ENCODE peak calls at places on chromosomes 1 and 21, in nine cellular contexts. Q is psoas muscle; N is ascending aorta; X is mesenchymal stem cell; S is neural progenitor cell; P is SJSA1; F is GM23338; V is HCT116; L is CD8-positive, alpha-beta memory T cell. T is an unnamed sample. For H3K4me1, the result is how much of the 10 kb centered on the place peaks cover.

GRCh38 chr1:119298687-119299086 is 69.9 kb upstream of the HAO2 start:
- DNase-seq in V (no peak), P (no peak), L (peak), S (no peak), Q (no peak), X (no peak), N (no peak), F (no peak), T (no peak)

GRCh38 chr1:205272541-205272940 is 44.8 kb downstream of the TMCC2 start:
- DNase-seq in S (peak), F (no peak), X (no peak), N (no peak), P (no peak), V (no peak), L (no peak), Q (no peak), T (no peak)

GRCh38 chr21:36203603-36203889 is 46.9 kb downstream of the DOP1B start:
- DNase-seq in Q (no peak), L (no peak), N (no peak), P (peak), V (peak), X (peak), F (no peak), S (no peak), T (peak)

GRCh38 chr21:44820851-44821250 is 3.0 kb upstream of the SUMO3 start:
- DNase-seq in L (no peak), V (no peak), P (no peak), X (no peak), Q (no peak), N (no peak), F (no peak), S (no peak), T (no peak)

GRCh38 chr1:51422367-51423097 is 92.2 kb upstream of the TTC39A start:
- DNase-seq in L (no peak), F (peak), S (no peak), Q (no peak), V (no peak), P (no peak), N (no peak), X (no peak), T (no peak)

GRCh38 chr1:115987623-115988022 is 11.3 kb downstream of the SLC22A15 start:
- DNase-seq in V (no peak), L (no peak), P (no peak), S (no peak), X (no peak), N (no peak), Q (no peak), F (no peak), T (no peak)

GRCh38 chr1:179121159-179121938 is 39.5 kb downstream of the TOR3A start:
- DNase-seq in X (peak), V (peak), P (peak), L (peak), S (peak), N (no peak), Q (no peak), F (peak), T (peak)

GRCh38 chr1:206002160-206002559 is 1.0 kb downstream of the RAB7B start:
- DNase-seq in Q (no peak), X (no peak), V (no peak), N (no peak), S (no peak), P (no peak), F (no peak), L (no peak), T (no peak)

GRCh38 chr21:25960423-25960822 is 210.1 kb downstream of the APP start:
- DNase-seq in X (peak), N (no peak), P (no peak), V (no peak), Q (no peak), L (no peak), F (peak), S (peak), T (no peak)

GRCh38 chr21:28375708-28376385 is 616.8 kb downstream of the LTN1 start:
- DNase-seq in N (no peak), F (no peak), P (no peak), L (no peak), V (no peak), Q (no peak), S (no peak), X (peak), T (peak)

GRCh38 chr1:108560430-108561144 is 687 bp downstream of the EEIG2 start:
- DNase-seq in P (peak), V (peak), N (peak), F (peak), L (peak), X (peak), S (peak), Q (peak), T (peak)

GRCh38 chr1:223887724-223888428 is 42.1 kb upstream of the TP53BP2 start:
- DNase-seq in P (peak), V (peak), S (no peak), F (no peak), L (no peak), X (peak), Q (peak), N (peak), T (peak)

GRCh38 chr1:246281639-246282038 is 225.4 kb downstream of the SMYD3 start:
- DNase-seq in N (no peak), P (no peak), F (no peak), X (no peak), V (no peak), L (no peak), Q (no peak), S (no peak), T (no peak)

GRCh38 chr1:210252621-210253041 is 20.0 kb downstream of the SERTAD4 start:
- DNase-seq in X (peak), N (no peak), Q (no peak), F (peak), P (no peak), V (no peak), L (no peak), S (peak), T (peak)

GRCh38 chr1:155241851-155242264 is 13.4 kb downstream of the ENTREP3 start:
- DNase-seq in L (no peak), V (no peak), Q (no peak), F (no peak), N (no peak), X (no peak), P (no peak), S (no peak), T (no peak)

GRCh38 chr1:172405912-172406311 is 14.6 kb upstream of the C1orf105 start:
- DNase-seq in L (no peak), N (no peak), F (no peak), P (no peak), S (no peak), X (no peak), V (no peak), Q (no peak), T (no peak)

GRCh38 chr1:109751531-109752260 is 10.9 kb upstream of the GSTM3 start:
- DNase-seq in N (no peak), F (no peak), V (no peak), P (no peak), L (no peak), S (no peak), X (no peak), Q (no peak), T (no peak)

GRCh38 chr1:81467433-81467832 is 333.3 kb upstream of the ADGRL2 start:
- DNase-seq in P (no peak), L (no peak), V (no peak), Q (no peak), S (peak), X (no peak), N (no peak), F (no peak), T (no peak)

GRCh38 chr21:27423073-27423472 is 456.2 kb upstream of the ADAMTS5 start:
- DNase-seq in S (no peak), P (peak), L (no peak), Q (peak), F (no peak), V (no peak), N (peak), X (peak), T (no peak)

GRCh38 chr1:69406244-69406643 is 161.5 kb upstream of the LRRC7 start:
- DNase-seq in F (no peak), S (no peak), L (no peak), Q (no peak), N (no peak), P (no peak), V (no peak), X (no peak), T (no peak)

GRCh38 chr1:38235705-38236104 is 189.1 kb upstream of the POU3F1 start:
- DNase-seq in F (no peak), V (no peak), P (peak), N (no peak), S (no peak), X (no peak), Q (no peak), L (no peak), T (peak)

GRCh38 chr21:43611598-43612369 is 47.5 kb downstream of the HSF2BP start:
- DNase-seq in Q (peak), N (no peak), F (peak), P (peak), S (peak), L (no peak), X (peak), V (peak), T (peak)

GRCh38 chr21:43608225-43608624 is 51.1 kb downstream of the HSF2BP start:
- DNase-seq in L (no peak), X (peak), N (no peak), F (no peak), P (no peak), V (no peak), Q (no peak), S (no peak), T (peak)

GRCh38 chr21:43605320-43606244 is 53.7 kb downstream of the HSF2BP start:
- DNase-seq in Q (no peak), S (no peak), F (no peak), V (no peak), N (no peak), P (no peak), X (no peak), L (no peak), T (no peak)

GRCh38 chr21:43608664-43609063 is 50.6 kb downstream of the HSF2BP start:
- DNase-seq in F (no peak), S (no peak), P (no peak), L (no peak), X (no peak), N (no peak), Q (no peak), V (no peak), T (no peak)

DNA sequence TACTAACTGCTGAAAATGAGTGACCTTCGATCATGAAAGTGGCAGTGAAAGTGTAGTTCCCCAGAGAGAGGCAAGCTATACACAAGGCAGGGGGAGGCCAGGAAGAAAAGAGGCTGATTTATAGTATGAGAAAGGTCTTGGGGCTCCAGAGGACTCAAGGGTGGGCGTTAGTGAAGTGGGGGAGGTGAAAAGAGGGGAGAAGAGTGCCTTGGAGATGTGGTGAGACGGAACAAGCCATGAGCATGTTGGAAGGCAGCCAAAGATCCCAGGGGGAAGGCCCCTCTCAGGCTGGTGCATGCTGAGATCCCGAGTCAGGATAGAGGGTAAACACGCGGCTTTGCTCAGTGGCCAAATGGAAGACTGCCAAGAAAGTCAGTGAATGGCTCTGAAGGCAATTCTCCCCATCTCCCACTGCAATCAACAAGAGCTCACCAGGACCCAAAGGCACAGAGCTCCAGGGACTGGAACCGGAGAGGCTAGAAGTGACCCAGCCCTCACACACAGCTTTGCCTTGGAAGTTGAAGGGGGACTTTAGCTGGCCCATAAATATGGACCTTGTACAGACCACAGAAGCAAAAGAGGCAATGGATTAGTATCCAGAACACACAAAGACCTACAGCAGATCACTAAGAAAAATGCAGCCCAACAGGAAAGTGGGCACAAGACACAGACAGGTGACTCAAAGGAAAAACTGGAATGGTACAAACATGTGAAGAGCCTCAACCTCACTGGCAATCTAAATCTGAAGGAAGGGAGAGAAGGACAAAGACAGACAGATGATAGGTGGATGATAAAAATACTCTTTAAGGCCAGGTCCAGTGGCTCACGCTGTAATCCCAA is 49.6 kb downstream of the HSF2BP start:
- DNase-seq in L (no peak), V (no peak), F (no peak), X (peak), S (no peak), N (no peak), Q (no peak), P (peak), T (peak)
- H3K27ac ChIP-seq in L (no peak), V (no peak), F (no peak), X (peak), S (no peak), N (no peak), Q (no peak), P (no peak), T (no peak)

GRCh38 chr1:40182956-40183710 is 21.9 kb downstream of the RLF start:
- DNase-seq in Q (no peak), P (peak), X (peak), L (peak), N (no peak), F (peak), S (peak), V (peak), T (peak)
- H3K4me1 ChIP-seq in Q (under half), P (under half), X (under half), L (under half), N (under half), F (under half), S (under half), V (under half), T (under half)

DNA sequence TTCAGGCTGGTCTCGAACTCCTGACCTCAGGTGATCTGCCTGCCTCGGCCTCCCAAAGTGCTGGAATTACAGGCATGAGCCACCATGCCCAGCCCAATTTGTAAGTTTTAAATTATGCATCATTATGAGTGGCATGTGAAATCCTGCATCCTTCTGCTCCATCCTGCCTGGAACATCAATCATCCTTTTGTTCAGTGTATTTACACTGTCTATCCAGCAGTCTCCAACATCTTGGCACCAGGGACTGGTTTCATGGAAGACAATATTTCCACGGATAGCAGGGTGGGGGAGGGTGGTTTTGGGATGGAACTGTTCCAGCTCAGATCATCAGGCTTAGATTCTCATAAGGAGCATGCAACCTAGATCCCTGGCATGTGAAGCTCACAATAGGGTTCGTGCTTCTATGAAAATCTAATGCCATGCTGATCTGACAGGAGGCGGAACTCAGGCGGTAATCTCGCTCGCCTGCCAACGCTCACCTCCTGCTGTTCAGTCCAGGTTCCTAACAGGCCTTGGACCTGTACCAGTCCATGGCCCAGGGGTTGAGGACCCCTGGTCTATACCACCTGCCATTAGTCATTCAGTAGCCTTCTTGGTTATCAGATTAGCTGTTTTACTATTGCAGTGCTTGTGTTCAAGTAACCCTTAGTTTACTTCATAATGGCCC is 22.2 kb upstream of the TCEA3 start:
- DNase-seq in P (no peak), L (no peak), V (no peak), Q (no peak), X (no peak), F (no peak), N (no peak), S (no peak), T (no peak)
- H3K27ac ChIP-seq in P (no peak), L (no peak), V (no peak), Q (no peak), X (no peak), F (no peak), N (no peak), S (no peak), T (no peak)

GRCh38 chr1:167663002-167663772 is 33.2 kb downstream of the RCSD1 start:
- DNase-seq in V (no peak), P (peak), N (no peak), Q (peak), S (no peak), F (no peak), X (peak), L (no peak), T (no peak)
- H3K4me1 ChIP-seq in V (under half), P (under half), N (under half), Q (half or more), S (under half), F (under half), X (under half), L (half or more), T (half or more)

DNA sequence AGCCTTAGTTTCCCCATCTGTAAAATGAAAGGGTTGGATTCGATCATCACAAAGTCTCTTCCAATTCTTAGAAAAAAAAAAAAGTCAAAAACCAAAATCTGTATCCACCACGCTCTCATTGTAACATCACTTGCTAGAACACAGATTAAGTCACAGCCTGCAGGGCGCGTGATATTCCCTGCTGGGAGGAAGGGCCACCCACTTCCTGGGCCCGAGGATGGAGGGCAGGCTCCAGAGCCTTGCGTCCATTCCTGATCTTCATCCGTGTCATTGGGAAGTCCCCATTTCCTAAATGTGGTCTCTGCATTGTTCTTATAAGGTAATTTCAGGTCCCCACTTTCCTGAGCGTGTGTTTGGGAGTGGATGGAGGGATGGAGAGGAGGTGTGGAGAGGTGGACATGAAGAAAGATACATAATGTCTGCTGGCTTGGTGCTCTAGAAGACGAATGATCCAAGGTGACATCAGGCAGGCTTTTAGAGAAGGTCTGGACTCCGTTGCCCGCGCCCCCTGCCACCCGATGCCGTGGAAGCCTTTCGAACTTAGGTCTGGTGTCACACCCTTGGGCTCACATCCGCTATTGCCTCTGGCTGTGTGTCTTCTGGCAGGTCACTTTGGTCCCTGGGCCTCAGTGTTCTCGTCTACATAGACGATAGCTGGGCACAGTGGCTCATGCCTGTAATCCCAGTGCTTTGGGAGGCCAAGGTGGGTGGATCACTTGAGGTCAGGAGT is 56.1 kb downstream of the ATP5PO start:
- DNase-seq in L (no peak), F (no peak), Q (no peak), P (no peak), N (no peak), X (no peak), V (no peak), S (no peak), T (no peak)
- H3K27ac ChIP-seq in L (no peak), F (no peak), Q (no peak), P (no peak), N (peak), X (no peak), V (no peak), S (no peak), T (no peak)

GRCh38 chr1:239998312-239998649 is 93.4 kb upstream of the FMN2 start:
- DNase-seq in F (no peak), N (no peak), V (no peak), L (no peak), P (no peak), Q (no peak), X (no peak), S (no peak), T (no peak)
- H3K4me1 ChIP-seq in F (under half), N (under half), V (under half), L (under half), P (under half), Q (under half), X (under half), S (under half), T (under half)

DNA sequence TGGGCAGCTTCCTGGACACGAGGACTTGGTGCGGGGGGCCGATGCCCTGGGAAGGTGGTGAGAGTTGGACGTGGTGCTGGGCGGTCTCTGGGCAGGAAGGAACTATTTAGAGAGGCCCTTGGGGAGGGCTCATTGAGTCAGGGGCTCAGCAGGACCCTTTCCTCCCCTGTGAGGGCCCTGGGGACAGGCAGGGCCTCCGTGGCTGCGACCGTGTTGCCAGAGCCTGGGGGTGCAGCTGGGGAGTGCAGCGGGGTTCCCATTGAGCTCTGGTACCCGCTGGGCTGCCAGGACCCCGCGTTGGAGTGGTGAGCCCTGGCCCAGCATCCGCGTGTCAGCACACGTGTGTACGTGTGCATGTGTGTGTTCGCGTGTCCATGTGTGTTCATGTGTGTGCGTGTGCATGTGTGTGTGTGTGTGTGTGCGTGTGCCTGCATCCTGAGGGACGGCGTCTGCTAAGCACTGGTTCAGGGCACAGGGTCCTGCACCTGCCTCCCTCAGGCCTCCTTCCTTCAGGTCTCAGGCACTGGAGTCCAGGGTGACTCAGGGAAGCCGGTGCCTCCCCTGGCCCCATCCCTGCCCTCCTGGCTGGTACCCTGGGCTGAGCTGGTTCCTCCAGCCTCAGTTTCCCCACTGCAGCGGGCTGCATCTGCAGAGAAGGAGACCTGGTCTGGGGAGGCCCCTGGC is 10.7 kb downstream of the RNF223 start:
- DNase-seq in N (no peak), F (no peak), V (no peak), L (no peak), S (no peak), X (no peak), Q (no peak), P (no peak), T (no peak)
- H3K27ac ChIP-seq in N (no peak), F (no peak), V (peak), L (peak), S (no peak), X (no peak), Q (no peak), P (no peak), T (no peak)

DNA sequence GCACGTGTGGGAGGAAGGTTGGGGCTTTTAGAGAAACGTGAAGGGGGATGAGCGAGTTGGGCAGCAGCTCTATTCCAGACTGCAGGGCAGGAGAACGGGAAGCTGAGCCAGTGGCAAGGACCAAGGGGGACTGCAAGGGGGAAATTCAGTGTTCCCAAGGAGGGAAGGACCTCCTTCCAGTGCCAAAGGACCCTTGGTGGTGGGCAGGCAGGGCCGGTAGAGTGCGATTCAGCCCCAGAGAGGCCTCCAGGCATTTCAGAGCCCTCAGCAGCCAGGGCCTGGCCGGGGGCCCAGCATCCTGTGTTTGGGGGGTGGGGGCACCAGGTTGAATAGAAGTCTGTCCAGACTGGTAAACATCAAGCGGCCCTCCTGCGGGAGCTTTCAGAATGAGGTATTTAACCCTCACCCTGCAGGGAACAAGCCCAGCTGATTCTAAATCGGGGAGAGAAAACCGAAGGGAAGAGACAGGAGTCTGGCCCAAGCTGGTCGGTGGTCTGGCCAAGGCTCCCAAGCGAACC is 2.3 kb downstream of the COL9A2 start:
- DNase-seq in F (peak), S (peak), V (no peak), L (no peak), N (no peak), X (no peak), P (no peak), Q (no peak), T (no peak)
- H3K4me1 ChIP-seq in F (under half), S (under half), V (under half), L (under half), N (under half), X (under half), P (under half), Q (under half), T (under half)